ENCODE peak calls at places on chromosome 9, in five cellular contexts. One of them, this sample, is unnamed. For H3K4me1, the result is how much of the 10 kb centered on the place peaks cover.

GRCh38 chr9:761793-762190 is 79.7 kb upstream of the DMRT1 start:
- DNase-seq in stomach: no peak
- DNase-seq in transverse colon: no peak
- DNase-seq in suprapubic skin: peak
- DNase-seq in GM23338: no peak
- DNase-seq in this sample: no peak

GRCh38 chr9:94084314-94084713 is at the start of gene PTPDC1:
- DNase-seq in stomach: no peak
- DNase-seq in transverse colon: no peak
- DNase-seq in suprapubic skin: no peak
- DNase-seq in GM23338: peak
- DNase-seq in this sample: no peak

GRCh38 chr9:71353723-71354122 is 232.3 kb upstream of the TRPM3 start:
- DNase-seq in stomach: no peak
- DNase-seq in transverse colon: no peak
- DNase-seq in suprapubic skin: no peak
- DNase-seq in GM23338: no peak
- DNase-seq in this sample: no peak

GRCh38 chr9:128421474-128422010 is 885 bp downstream of the CERCAM start:
- DNase-seq in stomach: no peak
- DNase-seq in transverse colon: no peak
- DNase-seq in suprapubic skin: no peak
- DNase-seq in GM23338: no peak
- DNase-seq in this sample: no peak

GRCh38 chr9:18071651-18072060 is 402.3 kb upstream of the ADAMTSL1 start:
- DNase-seq in stomach: no peak
- DNase-seq in transverse colon: no peak
- DNase-seq in suprapubic skin: no peak
- DNase-seq in GM23338: no peak
- DNase-seq in this sample: no peak

GRCh38 chr9:133619791-133620190 is 10.6 kb upstream of the FAM163B start:
- DNase-seq in stomach: no peak
- DNase-seq in transverse colon: peak
- DNase-seq in suprapubic skin: no peak
- DNase-seq in GM23338: no peak
- DNase-seq in this sample: no peak

GRCh38 chr9:135939351-135940265 is 21.6 kb downstream of the UBAC1 start:
- DNase-seq in stomach: no peak
- DNase-seq in transverse colon: no peak
- DNase-seq in suprapubic skin: no peak
- DNase-seq in GM23338: no peak
- DNase-seq in this sample: no peak

GRCh38 chr9:104258289-104259045 is 164.4 kb downstream of the SMC2 start:
- DNase-seq in stomach: no peak
- DNase-seq in transverse colon: no peak
- DNase-seq in suprapubic skin: no peak
- DNase-seq in GM23338: peak
- DNase-seq in this sample: no peak

GRCh38 chr9:137919649-137920101 is 42.1 kb downstream of the CACNA1B start:
- DNase-seq in stomach: no peak
- DNase-seq in transverse colon: no peak
- DNase-seq in suprapubic skin: no peak
- DNase-seq in GM23338: no peak
- DNase-seq in this sample: no peak

DNA sequence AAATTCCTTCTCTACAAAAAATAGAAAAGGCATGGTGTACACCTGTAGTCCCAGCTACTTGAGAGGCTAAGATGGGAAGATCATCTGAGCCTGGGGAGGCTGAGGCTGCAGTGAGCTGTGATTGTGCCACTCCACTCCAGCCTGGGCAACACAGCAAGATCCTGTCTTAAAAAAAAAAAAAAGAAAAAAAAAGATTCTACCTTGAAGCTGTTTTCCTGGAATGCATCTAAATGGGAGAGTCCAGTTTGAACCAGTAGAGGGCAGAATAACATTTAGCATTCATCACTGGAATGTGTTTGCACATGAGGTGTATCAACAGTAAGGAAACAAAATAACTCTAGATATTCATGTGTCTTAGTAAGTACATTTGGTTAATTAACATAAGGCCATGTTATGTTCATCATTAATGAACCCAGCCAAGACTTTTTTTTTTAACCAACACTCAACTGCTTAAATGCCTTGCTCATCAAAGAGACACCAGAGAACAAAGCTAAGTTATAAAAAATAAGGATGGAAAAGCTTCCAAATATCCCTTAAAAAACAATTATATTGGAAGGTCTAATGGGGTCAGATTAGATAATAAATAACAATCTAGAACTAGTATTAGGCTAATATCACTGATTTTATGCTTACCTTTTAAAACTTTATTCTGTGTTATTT is 16.1 kb downstream of the IFNE start:
- DNase-seq in stomach: no peak
- DNase-seq in transverse colon: no peak
- DNase-seq in suprapubic skin: no peak
- DNase-seq in GM23338: peak
- DNase-seq in this sample: no peak
- TF ChIP-seq POLR2AphosphoS5 in stomach: peak
- TF ChIP-seq POLR2AphosphoS5 in transverse colon: no peak
- TF ChIP-seq POLR2AphosphoS5 in suprapubic skin: no peak
- TF ChIP-seq POLR2AphosphoS5 in GM23338: no peak
- TF ChIP-seq POLR2AphosphoS5 in this sample: no peak

GRCh38 chr9:20524776-20525175 is 97.5 kb downstream of the MLLT3 start:
- DNase-seq in stomach: no peak
- DNase-seq in transverse colon: peak
- DNase-seq in suprapubic skin: no peak
- DNase-seq in GM23338: peak
- DNase-seq in this sample: no peak

GRCh38 chr9:20532584-20532983 is 89.7 kb downstream of the MLLT3 start:
- DNase-seq in stomach: no peak
- DNase-seq in transverse colon: no peak
- DNase-seq in suprapubic skin: no peak
- DNase-seq in GM23338: no peak
- DNase-seq in this sample: no peak

GRCh38 chr9:20529837-20530236 is 92.5 kb downstream of the MLLT3 start:
- DNase-seq in stomach: no peak
- DNase-seq in transverse colon: no peak
- DNase-seq in suprapubic skin: no peak
- DNase-seq in GM23338: no peak
- DNase-seq in this sample: no peak

GRCh38 chr9:20526500-20527319 is 95.6 kb downstream of the MLLT3 start:
- DNase-seq in stomach: no peak
- DNase-seq in transverse colon: no peak
- DNase-seq in suprapubic skin: no peak
- DNase-seq in GM23338: peak
- DNase-seq in this sample: no peak

GRCh38 chr9:20528253-20528652 is 94.0 kb downstream of the MLLT3 start:
- DNase-seq in stomach: no peak
- DNase-seq in transverse colon: no peak
- DNase-seq in suprapubic skin: no peak
- DNase-seq in GM23338: no peak
- DNase-seq in this sample: no peak
- H3K4me3 ChIP-seq in stomach: no peak
- H3K4me3 ChIP-seq in transverse colon: no peak
- H3K4me3 ChIP-seq in suprapubic skin: no peak
- H3K4me3 ChIP-seq in GM23338: no peak
- H3K4me3 ChIP-seq in this sample: no peak

GRCh38 chr9:124209774-124210173 is 48.0 kb upstream of the NEK6 start:
- DNase-seq in stomach: no peak
- DNase-seq in transverse colon: no peak
- DNase-seq in suprapubic skin: no peak
- DNase-seq in GM23338: no peak
- DNase-seq in this sample: no peak
- H3K4me1 ChIP-seq in stomach: under half
- H3K4me1 ChIP-seq in transverse colon: under half
- H3K4me1 ChIP-seq in suprapubic skin: under half
- H3K4me1 ChIP-seq in GM23338: under half
- H3K4me1 ChIP-seq in this sample: half or more

GRCh38 chr9:88488166-88488565 is 46.8 kb upstream of the NXNL2 start:
- DNase-seq in stomach: no peak
- DNase-seq in transverse colon: no peak
- DNase-seq in suprapubic skin: no peak
- DNase-seq in GM23338: no peak
- DNase-seq in this sample: no peak
- TF ChIP-seq POLR2AphosphoS5 in stomach: no peak
- TF ChIP-seq POLR2AphosphoS5 in transverse colon: no peak
- TF ChIP-seq POLR2AphosphoS5 in suprapubic skin: no peak
- TF ChIP-seq POLR2AphosphoS5 in GM23338: no peak
- TF ChIP-seq POLR2AphosphoS5 in this sample: no peak

GRCh38 chr9:98037362-98037761 is 19.2 kb upstream of the NANS start:
- DNase-seq in stomach: no peak
- DNase-seq in transverse colon: peak
- DNase-seq in suprapubic skin: peak
- DNase-seq in GM23338: no peak
- DNase-seq in this sample: no peak

GRCh38 chr9:98043921-98044320 is 12.6 kb upstream of the NANS start:
- DNase-seq in stomach: no peak
- DNase-seq in transverse colon: no peak
- DNase-seq in suprapubic skin: no peak
- DNase-seq in GM23338: no peak
- DNase-seq in this sample: no peak

GRCh38 chr9:98038958-98039357 is 17.6 kb upstream of the NANS start:
- DNase-seq in stomach: no peak
- DNase-seq in transverse colon: no peak
- DNase-seq in suprapubic skin: peak
- DNase-seq in GM23338: no peak
- DNase-seq in this sample: no peak

GRCh38 chr9:98040212-98040611 is 16.3 kb upstream of the NANS start:
- DNase-seq in stomach: no peak
- DNase-seq in transverse colon: no peak
- DNase-seq in suprapubic skin: no peak
- DNase-seq in GM23338: no peak
- DNase-seq in this sample: no peak

GRCh38 chr9:98039474-98040072 is 17.0 kb upstream of the NANS start:
- DNase-seq in stomach: no peak
- DNase-seq in transverse colon: no peak
- DNase-seq in suprapubic skin: peak
- DNase-seq in GM23338: no peak
- DNase-seq in this sample: no peak
- H3K4me3 ChIP-seq in stomach: no peak
- H3K4me3 ChIP-seq in transverse colon: no peak
- H3K4me3 ChIP-seq in suprapubic skin: no peak
- H3K4me3 ChIP-seq in GM23338: no peak
- H3K4me3 ChIP-seq in this sample: no peak

GRCh38 chr9:99051851-99052250 is 53.1 kb upstream of the TGFBR1 start:
- DNase-seq in stomach: no peak
- DNase-seq in transverse colon: no peak
- DNase-seq in suprapubic skin: no peak
- DNase-seq in GM23338: no peak
- DNase-seq in this sample: no peak

GRCh38 chr9:99054581-99054980 is 50.3 kb upstream of the TGFBR1 start:
- DNase-seq in stomach: no peak
- DNase-seq in transverse colon: no peak
- DNase-seq in suprapubic skin: no peak
- DNase-seq in GM23338: no peak
- DNase-seq in this sample: no peak

GRCh38 chr9:99050924-99051323 is 54.0 kb upstream of the TGFBR1 start:
- DNase-seq in stomach: no peak
- DNase-seq in transverse colon: no peak
- DNase-seq in suprapubic skin: no peak
- DNase-seq in GM23338: no peak
- DNase-seq in this sample: no peak

GRCh38 chr9:99051353-99051752 is 53.6 kb upstream of the TGFBR1 start:
- DNase-seq in stomach: no peak
- DNase-seq in transverse colon: no peak
- DNase-seq in suprapubic skin: no peak
- DNase-seq in GM23338: no peak
- DNase-seq in this sample: no peak

GRCh38 chr9:99052849-99053715 is 51.8 kb upstream of the TGFBR1 start:
- DNase-seq in stomach: no peak
- DNase-seq in transverse colon: no peak
- DNase-seq in suprapubic skin: no peak
- DNase-seq in GM23338: no peak
- DNase-seq in this sample: no peak
- H3K4me1 ChIP-seq in stomach: under half
- H3K4me1 ChIP-seq in transverse colon: under half
- H3K4me1 ChIP-seq in suprapubic skin: under half
- H3K4me1 ChIP-seq in GM23338: under half
- H3K4me1 ChIP-seq in this sample: under half

GRCh38 chr9:20805766-20806165 is 121.7 kb downstream of the FOCAD start:
- DNase-seq in stomach: no peak
- DNase-seq in transverse colon: no peak
- DNase-seq in suprapubic skin: no peak
- DNase-seq in GM23338: no peak
- DNase-seq in this sample: no peak
- TF ChIP-seq POLR2AphosphoS5 in stomach: no peak
- TF ChIP-seq POLR2AphosphoS5 in transverse colon: no peak
- TF ChIP-seq POLR2AphosphoS5 in suprapubic skin: no peak
- TF ChIP-seq POLR2AphosphoS5 in GM23338: no peak
- TF ChIP-seq POLR2AphosphoS5 in this sample: no peak

DNA sequence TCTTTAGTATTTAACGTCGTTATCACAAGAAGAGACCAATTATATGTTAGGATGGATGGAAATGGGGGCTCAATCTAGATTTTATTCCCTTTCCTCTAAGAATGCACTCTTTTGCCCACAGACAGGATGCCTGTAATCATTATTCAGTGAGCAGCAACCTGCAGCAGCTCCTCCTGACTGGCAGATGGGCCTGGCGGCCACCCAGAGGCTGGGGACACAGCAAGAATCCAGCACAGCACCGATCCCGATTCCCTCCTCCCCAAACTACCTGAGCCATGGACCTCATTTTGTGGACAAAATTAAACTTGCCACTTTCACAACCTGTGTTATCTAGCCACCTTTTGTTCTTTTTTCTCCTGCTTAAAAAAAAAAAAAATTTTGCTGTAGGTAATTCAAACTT is 101.0 kb downstream of the USP20 start:
- DNase-seq in stomach: no peak
- DNase-seq in transverse colon: no peak
- DNase-seq in suprapubic skin: no peak
- DNase-seq in GM23338: peak
- DNase-seq in this sample: no peak
- H3K4me3 ChIP-seq in stomach: no peak
- H3K4me3 ChIP-seq in transverse colon: no peak
- H3K4me3 ChIP-seq in suprapubic skin: no peak
- H3K4me3 ChIP-seq in GM23338: no peak
- H3K4me3 ChIP-seq in this sample: no peak

DNA sequence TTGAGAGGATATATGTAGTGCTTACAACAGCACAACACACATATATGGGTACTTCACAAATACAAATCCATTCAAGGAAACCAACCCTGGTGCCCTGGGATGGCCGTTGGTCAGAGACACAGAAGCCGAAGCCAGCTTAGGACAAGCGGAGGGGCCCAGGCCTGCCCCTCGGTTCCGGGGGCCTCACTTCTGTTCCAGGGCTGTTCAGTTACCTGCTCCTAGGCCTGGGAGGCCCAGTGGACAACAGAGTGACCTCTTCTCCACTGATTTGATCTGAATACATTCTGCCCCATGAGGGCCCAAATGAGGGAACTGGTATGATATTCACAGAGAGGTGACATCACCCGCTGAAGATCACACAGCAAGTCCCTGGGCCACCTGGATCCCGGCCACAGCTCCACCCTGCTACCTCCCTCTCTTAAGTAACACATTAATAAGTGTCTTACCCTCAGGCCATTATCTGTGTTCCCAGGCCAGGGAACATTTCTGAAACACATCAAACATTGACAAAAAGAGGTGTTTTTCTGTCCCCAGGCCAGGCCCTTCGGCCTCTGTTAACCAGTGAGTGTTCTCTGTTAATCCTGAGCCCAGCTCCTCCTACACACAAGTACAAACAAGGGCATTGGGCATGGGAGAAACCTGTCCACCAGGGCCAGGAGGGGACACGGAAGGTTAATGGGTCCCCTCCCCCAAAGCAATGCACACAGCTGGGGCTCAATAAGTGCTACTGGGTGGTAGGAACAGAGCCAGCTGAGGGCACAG is 4.5 kb upstream of the GRHPR start:
- DNase-seq in stomach: no peak
- DNase-seq in transverse colon: no peak
- DNase-seq in suprapubic skin: no peak
- DNase-seq in GM23338: no peak
- DNase-seq in this sample: peak
- H3K4me1 ChIP-seq in stomach: under half
- H3K4me1 ChIP-seq in transverse colon: under half
- H3K4me1 ChIP-seq in suprapubic skin: under half
- H3K4me1 ChIP-seq in GM23338: under half
- H3K4me1 ChIP-seq in this sample: under half

This sample was measured in spleen.